ENCODE peak calls at places on chromosome 21, in four cellular contexts. I is heart left ventricle, G is tibial nerve, X is ovary. F is an unnamed sample.

GRCh38 chr21:34008618-34009017 is 64.8 kb upstream of the MRPS6 start:
- DNase-seq in I (no peak), G (no peak), X (no peak), F (no peak)

GRCh38 chr21:17858764-17859163 is 39.6 kb upstream of the C21orf91 start:
- DNase-seq in I (no peak), G (no peak), X (no peak), F (no peak)

GRCh38 chr21:44089001-44089911 is 17.9 kb upstream of the PWP2 start:
- DNase-seq in I (no peak), G (no peak), X (no peak), F (peak)

GRCh38 chr21:35575280-35575915 is 484.9 kb downstream of the SETD4 start:
- DNase-seq in I (no peak), G (no peak), X (no peak), F (no peak)

GRCh38 chr21:22925032-22925431 is 1926.8 kb downstream of the NCAM2 start:
- DNase-seq in I (no peak), G (no peak), X (no peak), F (no peak)

GRCh38 chr21:46250146-46250725 is 21.7 kb upstream of the LSS start:
- DNase-seq in I (peak), G (no peak), X (no peak), F (no peak)

GRCh38 chr21:15138475-15138874 is 73.7 kb upstream of the NRIP1 start:
- DNase-seq in I (no peak), G (no peak), X (no peak), F (peak)

GRCh38 chr21:34857874-34858273 is 189.1 kb downstream of the CLIC6 start:
- DNase-seq in I (no peak), G (no peak), X (no peak), F (no peak)

GRCh38 chr21:41933259-41934079 is 20.3 kb downstream of the C2CD2 start:
- DNase-seq in I (no peak), G (no peak), X (no peak), F (no peak)

GRCh38 chr21:41931041-41931451 is 22.8 kb downstream of the C2CD2 start:
- DNase-seq in I (no peak), G (no peak), X (no peak), F (no peak)

GRCh38 chr21:41929248-41929647 is 24.6 kb downstream of the C2CD2 start:
- DNase-seq in I (no peak), G (no peak), X (no peak), F (no peak)

GRCh38 chr21:41932576-41933258 is 21.1 kb downstream of the C2CD2 start:
- DNase-seq in I (no peak), G (no peak), X (peak), F (no peak)

DNA sequence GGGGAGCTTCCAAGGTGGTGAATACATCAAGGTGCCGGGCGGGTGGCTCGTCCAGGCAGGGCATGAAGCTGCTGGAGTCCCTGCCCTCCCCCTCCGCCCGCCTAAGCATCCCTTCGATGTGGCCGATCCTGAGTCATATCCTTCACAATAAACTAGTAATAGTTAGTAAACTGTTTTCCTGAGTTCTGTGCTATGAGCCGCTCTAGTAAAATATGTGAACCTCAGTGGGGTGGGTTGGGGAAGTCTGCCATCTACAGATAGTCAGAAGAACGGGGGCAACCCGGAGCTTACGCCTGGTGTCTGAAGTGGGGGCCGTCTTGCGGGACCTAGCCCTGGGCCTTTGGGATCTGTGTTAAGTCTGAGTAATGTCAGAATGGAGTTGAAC is 21.6 kb downstream of the C2CD2 start:
- DNase-seq in I (no peak), G (no peak), X (peak), F (no peak)
- H3K27ac ChIP-seq in I (no peak), G (peak), X (no peak), F (no peak)

GRCh38 chr21:37550618-37551405 is 184.2 kb downstream of the DYRK1A start:
- DNase-seq in I (no peak), G (no peak), X (no peak), F (peak)

GRCh38 chr21:37548521-37548981 is 182.0 kb downstream of the DYRK1A start:
- DNase-seq in I (no peak), G (no peak), X (no peak), F (no peak)

GRCh38 chr21:37552496-37553399 is 186.2 kb downstream of the DYRK1A start:
- DNase-seq in I (no peak), G (no peak), X (peak), F (no peak)

GRCh38 chr21:37554661-37555379 is 188.2 kb downstream of the DYRK1A start:
- DNase-seq in I (no peak), G (no peak), X (no peak), F (no peak)

DNA sequence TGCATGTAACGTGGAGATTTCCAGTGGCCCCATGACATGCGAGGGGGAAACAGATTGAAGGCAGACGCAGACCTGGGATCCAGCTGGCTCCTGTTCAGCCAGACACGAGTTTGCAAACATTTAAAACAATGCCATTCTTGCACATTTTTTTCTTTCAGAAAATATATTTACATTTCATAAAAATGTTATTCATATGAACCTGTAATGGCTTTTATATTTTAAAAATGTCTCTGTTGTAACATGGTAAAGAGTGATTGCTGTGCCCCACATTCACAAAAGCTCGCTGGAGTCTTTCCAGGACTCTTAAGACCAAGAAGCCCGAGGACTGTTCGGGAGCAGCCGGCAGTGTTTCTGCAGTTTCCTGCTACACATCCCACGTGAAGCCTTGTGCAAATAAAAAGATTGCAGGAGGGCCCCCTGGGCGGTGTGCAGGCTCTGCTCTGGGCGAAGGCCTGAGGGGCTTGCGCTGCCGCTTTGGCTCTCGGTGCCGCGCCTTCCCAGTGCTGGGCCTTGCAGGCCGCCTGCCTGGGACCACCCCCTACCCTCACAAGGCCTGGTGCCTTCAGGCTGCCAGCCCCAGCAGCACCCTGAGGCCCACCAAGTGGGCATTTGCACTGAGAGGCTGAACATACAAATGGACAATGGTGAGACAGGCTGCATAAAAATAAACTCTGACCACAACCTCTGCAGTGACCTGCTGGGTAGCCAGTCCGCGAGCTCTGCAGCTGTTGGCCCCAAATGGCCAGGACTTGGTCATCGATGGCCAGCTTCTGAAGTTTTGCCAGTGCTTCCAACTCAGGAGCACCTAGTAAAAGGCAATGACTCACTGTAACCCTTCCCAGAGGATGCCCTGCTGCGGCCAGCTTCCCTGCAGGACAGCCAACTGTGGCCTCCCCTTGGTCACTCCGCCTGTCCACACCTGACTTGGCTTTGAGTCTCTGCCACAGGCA is 185.1 kb downstream of the DYRK1A start:
- DNase-seq in I (no peak), G (no peak), X (peak), F (peak)
- TF ChIP-seq POLR2A in I (no peak), G (no peak), X (no peak), F (no peak)

GRCh38 chr21:38291875-38292274 is 35.1 kb downstream of the KCNJ15 start:
- DNase-seq in I (no peak), G (no peak), X (no peak), F (no peak)
- H3K27ac ChIP-seq in I (no peak), G (no peak), X (no peak), F (no peak)

GRCh38 chr21:16588433-16588860 is 858.7 kb downstream of the USP25 start:
- DNase-seq in I (peak), G (peak), X (peak), F (peak)
- TF ChIP-seq POLR2A in I (no peak), G (peak), X (peak), F (no peak)

GRCh38 chr21:42526379-42526727 is 12.7 kb downstream of the SLC37A1 start:
- DNase-seq in I (peak), G (no peak), X (peak), F (peak)

GRCh38 chr21:42525676-42526378 is 12.2 kb downstream of the SLC37A1 start:
- DNase-seq in I (no peak), G (no peak), X (no peak), F (no peak)

GRCh38 chr21:42523941-42524340 is 10.3 kb downstream of the SLC37A1 start:
- DNase-seq in I (no peak), G (no peak), X (no peak), F (peak)

GRCh38 chr21:42524341-42525227 is 10.9 kb downstream of the SLC37A1 start:
- DNase-seq in I (peak), G (peak), X (peak), F (peak)

DNA sequence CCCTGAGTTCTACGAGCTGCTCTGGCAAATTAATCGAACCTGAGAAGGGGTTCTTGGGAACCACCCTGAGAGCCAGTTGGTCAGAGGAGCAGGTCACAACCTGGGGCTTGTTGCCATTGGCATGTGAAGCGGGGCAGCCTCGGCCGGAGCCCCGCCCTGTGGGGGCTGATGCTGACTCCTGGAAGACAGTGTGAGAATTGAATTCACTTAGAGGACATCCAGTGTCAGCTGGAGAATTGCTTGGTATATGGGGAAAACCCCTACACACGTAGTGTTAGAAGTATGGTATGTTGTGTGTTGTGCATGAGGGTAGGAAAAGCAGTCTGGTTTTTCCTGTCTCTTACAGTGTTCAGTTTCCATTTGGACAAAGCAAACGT is 11.6 kb downstream of the SLC37A1 start:
- DNase-seq in I (no peak), G (no peak), X (peak), F (no peak)
- H3K27ac ChIP-seq in I (peak), G (peak), X (peak), F (peak)

DNA sequence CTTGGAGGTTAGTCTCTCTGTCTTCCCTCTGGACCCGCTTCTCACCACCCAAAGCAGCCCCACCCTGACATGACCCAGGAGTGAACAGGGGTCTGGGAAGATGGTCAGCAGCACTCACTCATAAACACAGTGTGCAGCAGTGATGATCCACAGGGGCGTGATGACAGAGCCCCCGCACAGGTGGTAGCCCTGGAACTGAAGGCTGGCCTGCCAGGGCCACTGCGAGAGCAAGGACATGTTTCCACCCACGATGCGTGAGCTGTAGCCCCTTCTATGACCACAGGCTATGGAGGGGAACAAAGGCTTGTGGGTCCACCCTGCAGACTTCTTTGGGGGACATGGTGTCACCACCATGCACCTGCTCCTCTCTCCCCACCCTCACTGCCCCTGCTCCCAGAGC is 12.9 kb downstream of the TMPRSS3 start:
- DNase-seq in I (no peak), G (no peak), X (no peak), F (no peak)
- TF ChIP-seq POLR2A in I (no peak), G (no peak), X (no peak), F (no peak)

GRCh38 chr21:28788030-28788429 is 204.6 kb downstream of the LTN1 start:
- DNase-seq in I (no peak), G (no peak), X (no peak), F (no peak)

GRCh38 chr21:28790335-28790734 is 202.3 kb downstream of the LTN1 start:
- DNase-seq in I (no peak), G (no peak), X (no peak), F (no peak)

GRCh38 chr21:28793043-28793442 is 199.6 kb downstream of the LTN1 start:
- DNase-seq in I (no peak), G (no peak), X (no peak), F (no peak)

GRCh38 chr21:28791595-28792282 is 200.9 kb downstream of the LTN1 start:
- DNase-seq in I (no peak), G (no peak), X (no peak), F (no peak)

GRCh38 chr21:28789571-28789970 is 203.1 kb downstream of the LTN1 start:
- DNase-seq in I (no peak), G (no peak), X (no peak), F (no peak)
- H3K27ac ChIP-seq in I (no peak), G (no peak), X (no peak), F (no peak)

DNA sequence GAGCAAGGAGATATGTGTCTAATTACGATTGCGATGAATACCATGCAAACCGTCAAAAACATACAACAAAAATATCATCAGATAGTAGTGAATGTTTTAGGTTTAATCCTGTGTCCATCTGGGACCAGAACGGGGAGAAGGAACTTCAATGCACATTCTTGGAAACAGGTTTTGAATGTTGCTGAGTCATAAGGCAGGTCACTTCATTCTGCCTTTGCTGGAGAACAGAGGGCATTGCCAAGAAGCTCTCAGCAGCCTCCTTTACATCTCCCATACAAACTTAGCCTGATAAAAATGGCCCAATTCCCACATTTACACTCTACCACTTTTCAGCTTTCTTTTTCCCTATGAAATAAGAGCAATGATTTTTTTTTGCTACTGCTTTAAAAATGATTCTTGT is 78.0 kb upstream of the KCNJ6 start:
- DNase-seq in I (no peak), G (no peak), X (no peak), F (no peak)
- TF ChIP-seq POLR2A in I (no peak), G (no peak), X (no peak), F (no peak)